ENCODE peak calls at places on chromosomes 7 and 10, in ten cellular contexts. F, Q, K, R, U, C, L, G, T and X are unnamed samples.

GRCh38 chr10:85607296-85607695 is 759.3 kb downstream of the GRID1 start:
- DNase-seq in F (no peak), Q (no peak), K (no peak), R (no peak), U (no peak), C (no peak), L (no peak), G (no peak), T (no peak), X (no peak)

GRCh38 chr10:119319920-119320258 is 112.5 kb downstream of the GRK5 start:
- DNase-seq in F (no peak), Q (no peak), K (no peak), R (no peak), U (no peak), C (no peak), L (no peak), G (no peak), T (no peak), X (no peak)

GRCh38 chr10:80468002-80468401 is 13.9 kb downstream of the TSPAN14 start:
- DNase-seq in F (no peak), Q (peak), K (no peak), R (peak), U (no peak), C (no peak), L (peak), G (peak), T (no peak), X (peak)

GRCh38 chr10:24849051-24849450 is 103.4 kb downstream of the PRTFDC1 start:
- DNase-seq in F (no peak), Q (no peak), K (peak), R (no peak), U (peak), C (no peak), L (no peak), G (peak), T (no peak), X (no peak)

GRCh38 chr7:143415696-143416095 is 7.0 kb upstream of the EPHA1 start:
- DNase-seq in F (peak), Q (no peak), K (peak), R (no peak), U (no peak), C (no peak), L (no peak), G (no peak), T (no peak), X (no peak)

GRCh38 chr10:5611899-5612680 is 54.3 kb downstream of the ASB13 start:
- DNase-seq in F (peak), Q (no peak), K (no peak), R (no peak), U (no peak), C (no peak), L (no peak), G (peak), T (no peak), X (peak)

GRCh38 chr10:70145166-70145665 is 1.3 kb downstream of the TYSND1 start:
- DNase-seq in F (no peak), Q (no peak), K (no peak), R (no peak), U (no peak), C (no peak), L (no peak), G (no peak), T (no peak), X (peak)

GRCh38 chr10:114967071-114967470 is 29.1 kb downstream of the TRUB1 start:
- DNase-seq in F (peak), Q (no peak), K (peak), R (no peak), U (no peak), C (no peak), L (no peak), G (peak), T (no peak), X (no peak)

GRCh38 chr10:86659721-86660438 is 5.5 kb downstream of the OPN4 start:
- DNase-seq in F (no peak), Q (no peak), K (no peak), R (no peak), U (no peak), C (no peak), L (no peak), G (no peak), T (no peak), X (no peak)

GRCh38 chr7:31122649-31123058 is 70.5 kb downstream of the ADCYAP1R1 start:
- DNase-seq in F (peak), Q (peak), K (peak), R (peak), U (peak), C (peak), L (peak), G (peak), T (peak), X (peak)

GRCh38 chr7:77791336-77791735 is 6.9 kb downstream of the TMEM60 start:
- DNase-seq in F (no peak), Q (no peak), K (no peak), R (no peak), U (peak), C (peak), L (no peak), G (no peak), T (no peak), X (no peak)

GRCh38 chr10:47031953-47032465 is 120.8 kb downstream of the PTPN20 start:
- DNase-seq in F (peak), Q (no peak), K (peak), R (no peak), U (no peak), C (no peak), L (no peak), G (no peak), T (no peak), X (no peak)

GRCh38 chr7:1667566-1668485 is 2.3 kb upstream of the ELFN1 start:
- DNase-seq in F (no peak), Q (peak), K (no peak), R (no peak), U (no peak), C (peak), L (no peak), G (no peak), T (no peak), X (peak)

GRCh38 chr10:3485287-3485686 is 299.7 kb downstream of the KLF6 start:
- DNase-seq in F (no peak), Q (no peak), K (no peak), R (no peak), U (no peak), C (no peak), L (no peak), G (no peak), T (no peak), X (no peak)

GRCh38 chr7:151009340-151010001 is 14.8 kb downstream of the ATG9B start:
- DNase-seq in F (no peak), Q (peak), K (no peak), R (no peak), U (no peak), C (no peak), L (no peak), G (no peak), T (no peak), X (peak)

GRCh38 chr10:86410542-86411124 is 44.0 kb upstream of the GRID1 start:
- DNase-seq in F (peak), Q (no peak), K (peak), R (no peak), U (no peak), C (no peak), L (no peak), G (no peak), T (no peak), X (no peak)

GRCh38 chr7:142930126-142930730 is 3.3 kb downstream of the TRPV5 start:
- DNase-seq in F (no peak), Q (no peak), K (no peak), R (no peak), U (no peak), C (no peak), L (no peak), G (no peak), T (no peak), X (no peak)

GRCh38 chr7:71937840-71938371 is 474.2 kb downstream of the CALN1 start:
- DNase-seq in F (no peak), Q (no peak), K (no peak), R (no peak), U (no peak), C (no peak), L (no peak), G (no peak), T (no peak), X (no peak)

GRCh38 chr7:77651544-77652162 is 44.6 kb upstream of the RSBN1L start:
- DNase-seq in F (peak), Q (peak), K (no peak), R (peak), U (peak), C (peak), L (peak), G (peak), T (no peak), X (no peak)

GRCh38 chr10:96548589-96548988 is 34.9 kb upstream of the TLL2 start:
- DNase-seq in F (no peak), Q (no peak), K (no peak), R (no peak), U (peak), C (peak), L (no peak), G (peak), T (no peak), X (peak)

GRCh38 chr10:58512470-58513188 is at the start of gene BICC1:
- DNase-seq in F (peak), Q (peak), K (peak), R (no peak), U (peak), C (peak), L (no peak), G (peak), T (no peak), X (peak)

GRCh38 chr10:94088926-94089381 is 95.2 kb downstream of the PLCE1 start:
- DNase-seq in F (no peak), Q (no peak), K (peak), R (no peak), U (peak), C (no peak), L (no peak), G (no peak), T (no peak), X (no peak)

GRCh38 chr7:129969881-129970446 is 17.2 kb upstream of the UBE2H start:
- DNase-seq in F (peak), Q (no peak), K (peak), R (no peak), U (no peak), C (no peak), L (no peak), G (peak), T (no peak), X (no peak)

GRCh38 chr10:126459032-126459831 is 71.0 kb upstream of the ADAM12 start:
- DNase-seq in F (peak), Q (no peak), K (peak), R (no peak), U (no peak), C (no peak), L (no peak), G (no peak), T (no peak), X (no peak)